ENCODE peak calls at places on chromosome 7, in four cellular contexts. D is GM23338; L is CD4-positive, alpha-beta T cell; B is choroid plexus epithelial cell. H is an unnamed sample.

GRCh38 chr7:123624527-123625183 is 23.0 kb downstream of the ASB15 start:
- DNase-seq in D (peak), L (peak), B (peak), H (no peak)

GRCh38 chr7:2601907-2602735 is 29.7 kb upstream of the TTYH3 start:
- DNase-seq in L (no peak), B (no peak), D (no peak), H (no peak)

GRCh38 chr7:2040893-2041270 is 191.9 kb downstream of the MAD1L1 start:
- DNase-seq in B (peak), D (no peak), L (no peak), H (no peak)

GRCh38 chr7:55509322-55509721 is 63.0 kb downstream of the VOPP1 start:
- DNase-seq in L (no peak), D (no peak), B (peak), H (peak)

GRCh38 chr7:117202511-117202910 is 120.3 kb downstream of the WNT2 start:
- DNase-seq in D (no peak), L (no peak), B (no peak), H (no peak)

GRCh38 chr7:138358850-138359341 is 101.2 kb upstream of the TRIM24 start:
- DNase-seq in D (no peak), L (no peak), B (no peak), H (no peak)

GRCh38 chr7:4667776-4668509 is 14.2 kb upstream of the FOXK1 start:
- DNase-seq in B (peak), L (no peak), D (peak), H (peak)

GRCh38 chr7:157016352-157017041 is 6.0 kb upstream of the MNX1 start:
- DNase-seq in D (peak), B (no peak), L (no peak), H (no peak)

GRCh38 chr7:66734006-66734405 is 6.5 kb upstream of the RABGEF1 start:
- DNase-seq in B (no peak), D (no peak), L (no peak), H (no peak)

GRCh38 chr7:22219739-22220493 is 137.0 kb downstream of the RAPGEF5 start:
- DNase-seq in L (no peak), B (peak), D (no peak), H (no peak)

GRCh38 chr7:75892634-75893272 is 13.9 kb downstream of the RHBDD2 start:
- DNase-seq in D (no peak), B (peak), L (no peak), H (no peak)

GRCh38 chr7:3436746-3437145 is 135.7 kb downstream of the SDK1 start:
- DNase-seq in B (peak), L (no peak), D (no peak), H (peak)

GRCh38 chr7:157983442-157984137 is 604.0 kb downstream of the PTPRN2 start:
- DNase-seq in L (no peak), D (no peak), B (no peak), H (no peak)

GRCh38 chr7:16295558-16295957 is 125.8 kb downstream of the CRPPA start:
- DNase-seq in L (no peak), D (no peak), B (no peak), H (no peak)

GRCh38 chr7:112410087-112410486 is 40.2 kb upstream of the IFRD1 start:
- DNase-seq in D (no peak), B (peak), L (no peak), H (no peak)

GRCh38 chr7:1122832-1123501 is 35.1 kb downstream of the GPER1 start:
- DNase-seq in L (no peak), D (no peak), B (no peak), H (no peak)

GRCh38 chr7:28355553-28356319 is 56.6 kb upstream of the CREB5 start:
- DNase-seq in D (no peak), B (no peak), L (no peak), H (peak)

GRCh38 chr7:1675036-1675671 is 5.1 kb downstream of the ELFN1 start:
- DNase-seq in B (no peak), L (no peak), D (no peak), H (no peak)

GRCh38 chr7:74051629-74052410 is 23.8 kb downstream of the ELN start:
- DNase-seq in B (peak), D (peak), L (no peak), H (no peak)

GRCh38 chr7:27118580-27118979 is 12.0 kb downstream of the HOXA4 start:
- DNase-seq in B (no peak), D (no peak), L (no peak), H (no peak)

GRCh38 chr7:18096087-18096486 is 68.4 kb upstream of the PRPS1L1 start:
- DNase-seq in B (no peak), L (no peak), D (no peak), H (no peak)

GRCh38 chr7:16991551-16991950 is 109.8 kb upstream of the AGR3 start:
- DNase-seq in L (no peak), B (peak), D (peak), H (no peak)

GRCh38 chr7:38942431-38943051 is 33.5 kb upstream of the VPS41 start:
- DNase-seq in B (no peak), L (no peak), D (no peak), H (no peak)

GRCh38 chr7:123633553-123633952 is 22.1 kb upstream of the LMOD2 start:
- DNase-seq in D (no peak), L (no peak), B (peak), H (no peak)

GRCh38 chr7:450741-451140 is 68.9 kb downstream of the PDGFA start:
- DNase-seq in D (no peak), B (no peak), L (no peak), H (no peak)

GRCh38 chr7:64183126-64183742 is 23.8 kb upstream of the ZNF735 start:
- DNase-seq in L (peak), B (no peak), D (peak), H (no peak)

GRCh38 chr7:43516581-43517342 is 66.1 kb upstream of the STK17A start:
- DNase-seq in B (peak), D (no peak), L (no peak), H (no peak)
- TF ChIP-seq CTCF in B (no peak), D (no peak), L (no peak), H (no peak)

DNA sequence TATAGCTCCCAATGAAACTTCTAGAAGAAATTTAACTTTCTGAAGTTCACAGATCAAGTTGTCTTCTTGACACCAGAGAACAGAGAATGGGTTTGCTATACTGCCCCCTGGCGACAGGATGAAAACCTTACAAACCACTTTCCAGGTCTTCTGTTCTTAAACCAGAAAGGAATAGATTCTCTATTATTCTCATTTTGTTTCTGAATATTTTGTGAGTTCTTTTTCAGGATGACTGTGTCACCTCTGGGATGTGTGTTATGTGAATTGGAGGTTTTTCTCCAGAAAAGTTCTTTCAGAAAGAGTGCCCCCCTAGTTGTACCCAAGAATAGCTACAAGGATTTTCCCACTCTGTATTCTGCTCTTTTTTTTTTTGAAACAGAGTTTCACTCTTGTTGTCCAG is 6.3 kb downstream of the IFT22 start:
- DNase-seq in L (peak), B (peak), D (peak), H (no peak)
- TF ChIP-seq CTCF in L (peak), B (peak), D (peak), H (peak)

GRCh38 chr7:19117081-19117869 is at the start of gene TWIST1:
- DNase-seq in L (no peak), B (peak), D (peak), H (no peak)
- TF ChIP-seq CTCF in L (no peak), B (no peak), D (no peak), H (no peak)

DNA sequence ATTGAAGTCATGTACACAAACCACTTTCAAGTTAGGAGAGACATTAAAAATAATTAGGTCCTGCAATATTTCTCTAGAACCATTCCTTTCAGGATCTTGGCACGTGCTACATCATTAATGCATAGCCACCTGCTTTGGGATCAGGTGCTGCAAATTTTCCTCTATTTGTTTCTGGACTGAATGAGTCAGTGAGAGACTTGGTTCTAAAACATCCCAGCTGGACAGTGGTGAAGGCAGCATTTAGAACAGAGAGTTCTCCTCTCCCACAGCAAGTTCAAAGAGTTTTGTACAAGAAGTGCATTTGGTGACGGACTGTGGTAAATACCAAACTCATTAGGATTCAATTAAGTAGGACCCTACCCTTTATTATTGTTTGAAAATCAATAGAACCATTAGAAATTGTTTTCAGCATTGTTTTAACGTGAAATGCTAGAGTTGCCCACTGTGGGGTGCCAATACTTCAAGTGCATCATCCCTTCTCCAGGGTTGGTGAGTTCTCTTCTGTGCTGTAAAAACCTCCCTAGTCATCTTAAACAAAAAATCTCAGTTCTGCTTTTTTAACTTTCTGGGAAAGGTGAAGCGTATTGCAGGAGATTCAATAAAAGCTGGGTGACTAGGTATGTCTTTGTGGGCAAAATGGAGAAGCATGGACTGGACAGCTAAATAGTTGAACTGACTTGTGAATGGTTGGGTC is 698.9 kb downstream of the SUGCT start:
- DNase-seq in L (no peak), D (no peak), B (peak), H (no peak)
- TF ChIP-seq CTCF in L (no peak), D (peak), B (peak), H (peak)

DNA sequence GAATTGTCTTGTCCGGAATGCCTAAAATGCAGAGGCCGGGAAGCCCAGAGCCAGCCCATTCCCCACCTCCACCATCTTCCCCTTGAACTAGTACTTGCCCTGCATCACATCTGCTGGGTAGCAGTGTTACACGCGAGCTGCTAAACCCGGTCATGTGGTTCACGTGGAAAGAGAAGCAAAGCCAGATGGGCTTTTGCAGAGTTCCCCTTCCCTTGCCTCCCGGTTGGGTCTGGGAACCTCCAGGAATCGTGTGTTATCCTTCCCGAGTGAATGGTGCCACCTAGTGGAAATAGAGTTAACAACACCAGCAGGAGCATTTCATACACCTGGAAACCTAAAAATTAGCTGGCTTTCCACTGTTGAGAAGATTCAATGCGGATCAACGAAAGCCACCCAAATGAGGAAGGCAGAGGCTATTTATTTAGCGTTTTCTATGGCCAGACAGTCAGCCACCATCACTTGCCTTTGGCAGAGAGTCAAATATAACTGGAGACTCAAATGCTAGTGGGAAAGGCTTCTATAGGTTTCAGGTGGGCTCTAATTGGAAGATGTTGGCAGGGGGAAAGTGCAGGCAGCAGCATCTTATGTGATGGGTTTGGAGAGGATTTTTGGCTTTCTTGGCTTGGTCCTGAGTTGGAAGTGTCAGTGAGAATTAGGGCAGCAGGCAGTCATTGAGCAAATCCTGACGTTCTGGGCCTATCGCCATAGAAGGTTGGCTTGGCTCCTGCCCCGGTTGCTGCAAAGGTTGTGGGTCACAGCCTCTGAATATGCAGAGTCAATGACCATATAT is 12.9 kb upstream of the DENND2A start:
- DNase-seq in L (no peak), B (peak), D (peak), H (no peak)
- TF ChIP-seq CTCF in L (peak), B (peak), D (peak), H (peak)

DNA sequence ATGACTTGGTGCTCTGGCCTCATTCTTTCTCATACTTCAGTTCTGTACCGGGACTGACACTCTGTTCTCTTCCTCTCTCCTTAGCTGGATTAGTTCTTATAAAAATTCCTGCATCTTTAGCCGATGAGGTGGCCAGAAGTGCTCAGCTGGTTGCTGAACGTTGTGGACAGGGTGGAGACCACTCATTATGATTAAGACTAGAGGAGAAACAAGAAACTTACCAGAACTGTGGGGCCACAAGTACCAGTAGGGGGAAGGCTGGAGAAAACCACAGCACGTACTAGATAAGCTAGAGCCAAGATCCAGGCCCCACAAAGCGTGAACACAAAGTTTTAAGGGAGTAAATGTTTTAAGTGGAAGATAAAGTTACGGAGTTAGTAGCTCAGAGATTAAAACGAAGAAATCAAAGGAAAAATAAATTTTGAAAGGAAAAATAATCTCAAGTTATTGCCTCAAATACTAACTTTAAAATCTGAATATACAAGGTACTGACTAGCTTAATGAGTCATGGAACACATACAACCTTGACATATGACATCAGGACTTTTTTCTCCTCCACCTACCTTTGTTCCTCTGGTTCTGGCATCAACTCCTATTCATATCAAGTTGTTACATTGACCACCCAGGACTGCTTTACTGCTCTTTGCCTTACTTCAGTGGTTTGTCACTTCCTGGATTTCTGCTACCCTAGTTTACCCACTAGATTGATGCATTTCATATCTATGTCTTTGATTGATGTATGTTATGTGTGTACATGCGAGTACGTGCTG is 469.0 kb downstream of the TFEC start:
- DNase-seq in D (no peak), B (peak), L (no peak), H (peak)
- TF ChIP-seq CTCF in D (peak), B (peak), L (no peak), H (peak)

DNA sequence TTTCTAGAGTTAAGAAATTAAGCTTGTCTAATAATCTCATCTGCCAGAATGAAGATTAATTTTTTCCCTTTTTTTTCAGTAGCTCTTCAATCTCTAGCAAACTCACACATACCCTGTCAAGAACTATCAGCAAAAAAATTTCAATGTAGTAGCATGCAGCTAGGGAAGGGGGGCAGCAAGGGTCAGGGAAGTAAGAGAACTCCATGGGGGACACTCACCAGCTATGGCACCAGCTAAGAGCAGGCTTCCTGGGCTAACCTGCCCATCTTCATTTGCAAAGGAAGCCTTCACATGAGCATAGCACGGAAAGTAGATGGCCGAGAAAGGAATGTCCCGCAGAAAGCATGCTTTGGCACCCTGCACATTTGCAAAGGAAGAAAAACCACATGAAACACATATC is 190.4 kb downstream of the SLC25A13 start:
- DNase-seq in B (no peak), D (peak), L (no peak), H (no peak)
- TF ChIP-seq CTCF in B (no peak), D (peak), L (no peak), H (no peak)